ENCODE peak calls at places on chromosome X, in six cellular contexts. G is mesenchymal stem cell, B is H9, E is IMR-90, A is trophoblast cell, U is H1. R is an unnamed sample.

GRCh38 chrX:15737188-15737956 is 698 bp upstream of the CA5B start:
- DNase-seq in G (no peak), B (no peak), E (peak; percentile 10), A (no peak), U (no peak), R (no peak)

GRCh38 chrX:108217877-108218276 is 126.3 kb downstream of the ATG4A start:
- DNase-seq in G (no peak), B (no peak), E (no peak), A (no peak), U (no peak), R (no peak)

GRCh38 chrX:130878350-130879341 is 24.4 kb downstream of the ENOX2 start:
- DNase-seq in G (peak; percentile 70), B (no peak), E (peak; percentile 85), A (no peak), U (no peak), R (no peak)

GRCh38 chrX:150763810-150764209 is 70.6 kb downstream of the MTMR1 start:
- DNase-seq in G (no peak), B (peak; percentile 47), E (no peak), A (peak; percentile 62), U (no peak), R (peak; percentile 9)

GRCh38 chrX:22585831-22586230 is 313.1 kb downstream of the CBLL2 start:
- DNase-seq in G (no peak), B (no peak), E (no peak), A (no peak), U (no peak), R (no peak)

GRCh38 chrX:95248386-95248785 is 1436.3 kb upstream of the DIAPH2 start:
- DNase-seq in G (no peak), B (no peak), E (no peak), A (no peak), U (no peak), R (no peak)

GRCh38 chrX:148501121-148502066 is 977 bp downstream of the AFF2 start:
- DNase-seq in G (no peak), B (peak; percentile 56), E (no peak), A (no peak), U (peak; percentile 59), R (peak; percentile 35)

GRCh38 chrX:22063284-22063683 is 31.2 kb downstream of the PHEX start:
- DNase-seq in G (no peak), B (no peak), E (no peak), A (no peak), U (no peak), R (peak; percentile 12)

GRCh38 chrX:109847257-109848187 is 114.5 kb upstream of the ACSL4 start:
- DNase-seq in G (peak; percentile 88), B (no peak), E (peak; percentile 90), A (peak; percentile 64), U (no peak), R (no peak)

GRCh38 chrX:119503484-119503861 is 35.2 kb downstream of the SLC25A5 start:
- DNase-seq in G (peak; percentile 82), B (no peak), E (peak; percentile 81), A (peak; percentile 20), U (no peak), R (no peak)

GRCh38 chrX:57241967-57242366 is 44.5 kb upstream of the FAAH2 start:
- DNase-seq in G (no peak), B (no peak), E (no peak), A (no peak), U (no peak), R (no peak)

GRCh38 chrX:10011261-10011931 is 44.2 kb downstream of the CLDN34 start:
- DNase-seq in G (peak; percentile 73), B (no peak), E (peak; percentile 29), A (no peak), U (no peak), R (no peak)

GRCh38 chrX:150085881-150086280 is 147.6 kb upstream of the EOLA2 start:
- DNase-seq in G (no peak), B (no peak), E (peak; percentile 50), A (no peak), U (no peak), R (no peak)

GRCh38 chrX:65750674-65751469 is 83.4 kb downstream of the MSN start:
- DNase-seq in G (no peak), B (no peak), E (no peak), A (no peak), U (no peak), R (no peak)

GRCh38 chrX:148871422-148872152 is 371.2 kb downstream of the AFF2 start:
- DNase-seq in G (no peak), B (no peak), E (peak; percentile 70), A (peak; percentile 62), U (no peak), R (no peak)

GRCh38 chrX:40748977-40749376 is 13.6 kb upstream of the MED14 start:
- DNase-seq in G (no peak), B (no peak), E (no peak), A (no peak), U (no peak), R (no peak)
- H2AFZ ChIP-seq in G (no peak overlapping the region), B (no peak overlapping the region), E (no peak overlapping the region), A (no peak overlapping the region), U (no peak overlapping the region), R (no peak overlapping the region)

DNA sequence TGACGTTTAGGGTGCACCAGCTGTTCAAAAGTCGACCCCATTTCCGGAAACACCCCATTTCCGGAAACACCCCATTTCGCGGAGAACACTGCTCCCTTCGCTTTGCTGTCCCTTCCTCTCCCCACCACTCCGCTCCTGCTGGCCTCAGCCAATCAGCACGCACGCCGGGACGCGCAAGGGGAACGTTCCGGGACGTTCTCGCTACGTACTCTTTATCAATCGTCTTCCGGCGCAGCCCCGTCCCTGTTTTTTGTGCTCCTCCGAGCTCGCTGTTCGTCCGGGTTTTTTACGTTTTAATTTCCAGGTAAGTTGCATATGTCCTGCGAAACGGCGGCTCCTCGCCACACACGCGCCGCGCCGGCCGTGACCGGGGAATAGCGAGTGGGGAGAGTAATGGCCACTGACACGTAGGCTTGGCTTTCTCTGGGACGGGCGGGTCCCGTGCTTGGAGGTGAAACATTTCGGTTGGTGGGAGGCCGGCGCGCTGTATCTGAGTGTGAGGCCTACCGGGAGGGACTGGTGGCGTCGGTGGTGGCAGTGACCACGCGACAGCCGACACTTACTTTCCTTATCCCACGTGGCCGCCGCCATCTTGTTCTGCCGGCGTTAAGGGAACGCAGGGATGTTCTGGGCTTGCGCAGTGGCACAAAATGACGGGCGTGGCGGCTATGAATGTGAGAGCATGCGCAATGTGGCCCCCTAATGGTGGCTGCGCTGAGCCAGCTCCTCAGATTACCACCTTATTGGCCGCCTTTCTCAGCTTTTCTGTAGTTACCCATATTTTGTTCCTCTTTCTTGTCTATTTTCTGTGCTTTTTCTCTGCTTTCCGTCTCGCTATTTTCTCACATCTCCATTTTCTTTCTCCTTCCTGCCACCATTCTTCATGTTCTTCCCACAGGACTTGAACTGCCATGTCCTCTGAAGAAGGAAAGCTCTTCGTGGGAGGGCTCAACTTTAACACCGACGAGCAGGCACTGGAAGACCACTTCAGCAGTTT is at the start of gene RBM3:
- DNase-seq in G (peak; percentile 91), B (peak; percentile 89), E (peak; percentile 91), A (peak; percentile 78), U (peak; percentile 77), R (peak; percentile 67)
- H2AK5ac ChIP-seq in G (peak within 1 kb of the TSS; percentile 98), B (no peak within 1 kb of the TSS), E (peak within 1 kb of the TSS; percentile 98), A (peak within 1 kb of the TSS; percentile 91), U (peak within 1 kb of the TSS; percentile 93), R (no peak within 1 kb of the TSS)

GRCh38 chrX:39752820-39753219 is 344.9 kb downstream of the BCOR start:
- DNase-seq in G (peak; percentile 30), B (no peak), E (peak; percentile 29), A (no peak), U (no peak), R (no peak)

GRCh38 chrX:39753296-39753996 is 344.3 kb downstream of the BCOR start:
- DNase-seq in G (no peak), B (no peak), E (peak; percentile 73), A (peak; percentile 83), U (no peak), R (no peak)

GRCh38 chrX:39756086-39756883 is 341.5 kb downstream of the BCOR start:
- DNase-seq in G (no peak), B (no peak), E (no peak), A (peak; percentile 25), U (no peak), R (no peak)

GRCh38 chrX:39757971-39758370 is 339.8 kb downstream of the BCOR start:
- DNase-seq in G (peak; percentile 22), B (no peak), E (peak; percentile 68), A (peak; percentile 73), U (no peak), R (no peak)

DNA sequence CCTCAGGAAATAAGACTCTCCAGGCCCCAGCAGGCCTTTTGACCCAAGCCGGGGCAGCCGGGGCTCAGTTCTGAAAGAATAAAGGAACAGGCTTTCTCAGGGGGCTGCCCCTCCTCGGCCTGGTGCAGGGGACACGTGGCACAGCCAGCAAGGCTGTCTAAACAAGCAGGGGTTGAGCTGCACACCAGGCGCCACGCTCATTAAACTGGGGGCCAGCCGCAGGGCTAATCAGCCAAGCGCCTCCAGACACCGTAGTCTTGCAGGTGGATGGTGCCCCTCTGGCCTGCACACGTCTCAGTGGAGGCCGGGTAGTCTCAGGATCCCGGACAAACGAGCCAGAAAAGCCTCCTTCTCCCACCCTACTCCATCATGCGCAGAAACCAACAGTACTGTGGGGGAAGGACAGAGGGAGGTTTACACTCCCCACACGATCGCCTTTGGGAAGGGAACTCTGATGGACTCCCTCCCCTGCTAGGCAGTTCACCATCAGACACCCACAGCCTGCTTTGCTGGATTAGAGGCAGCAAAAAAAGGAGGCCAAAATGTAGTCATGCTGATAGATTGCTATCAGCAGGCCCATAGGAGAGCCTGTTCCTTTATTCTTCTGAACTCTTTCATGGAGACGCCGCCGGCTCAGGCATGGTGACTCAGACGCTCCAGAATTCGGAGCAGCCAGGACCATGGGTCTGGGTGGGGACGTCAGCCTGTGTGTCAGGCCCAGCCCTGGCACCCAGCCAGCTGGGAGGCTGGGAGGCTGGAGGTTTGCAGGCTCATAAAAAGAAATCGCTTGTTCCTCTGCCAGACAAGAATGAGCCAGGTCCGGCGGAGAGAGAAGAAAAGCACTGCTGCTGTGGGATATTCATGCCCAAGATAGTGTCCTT is 342.4 kb downstream of the BCOR start:
- DNase-seq in G (peak; percentile 93), B (peak; percentile 57), E (peak; percentile 93), A (peak; percentile 95), U (no peak), R (peak; percentile 23)
- H2AFZ ChIP-seq in G (peak overlapping the region; percentile 42), B (no peak overlapping the region), E (peak overlapping the region; percentile 89), A (no peak overlapping the region), U (no peak overlapping the region), R (peak overlapping the region; percentile 88)

GRCh38 chrX:133569217-133569616 is 153.9 kb upstream of the GPC4 start:
- DNase-seq in G (no peak), B (no peak), E (no peak), A (no peak), U (no peak), R (no peak)

GRCh38 chrX:133561251-133561650 is 146.0 kb upstream of the GPC4 start:
- DNase-seq in G (no peak), B (no peak), E (no peak), A (no peak), U (no peak), R (no peak)

GRCh38 chrX:133568109-133568508 is 152.8 kb upstream of the GPC4 start:
- DNase-seq in G (no peak), B (no peak), E (no peak), A (no peak), U (no peak), R (no peak)

GRCh38 chrX:133559909-133560308 is 144.6 kb upstream of the GPC4 start:
- DNase-seq in G (no peak), B (no peak), E (no peak), A (no peak), U (no peak), R (no peak)

DNA sequence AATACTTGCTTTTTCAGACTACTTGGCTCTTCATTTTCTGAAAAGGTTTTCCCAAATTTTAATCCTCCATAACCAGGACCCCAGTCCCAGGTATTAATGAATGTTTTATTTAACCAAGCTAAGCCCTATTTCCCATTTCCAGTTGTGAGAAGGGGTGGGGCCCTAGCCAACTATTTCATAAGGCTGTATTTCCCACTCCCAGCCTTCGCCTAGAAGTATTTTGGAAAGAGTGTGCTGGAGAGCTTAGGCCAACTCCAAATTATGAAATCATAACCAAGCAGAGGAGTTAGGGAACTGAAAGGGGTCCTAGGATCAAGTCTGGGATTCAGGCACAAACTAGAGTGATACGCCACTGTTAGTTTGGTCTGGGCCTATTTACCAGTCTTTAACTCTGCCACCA is 148.4 kb upstream of the GPC4 start:
- DNase-seq in G (no peak), B (no peak), E (no peak), A (no peak), U (no peak), R (no peak)
- H2AK5ac ChIP-seq in G (no peak overlapping the region), B (no peak overlapping the region), E (no peak overlapping the region), A (no peak overlapping the region), U (no peak overlapping the region), R (no peak overlapping the region)

R was measured in neuronal stem cell.